ENCODE peak calls at places on chromosome 18, in six cellular contexts. R is psoas muscle; A is HCT116; V is stomach; N is right atrium auricular region; Y is naive thymus-derived CD4-positive, alpha-beta T cell. L is an unnamed sample. For H3K9me3, the result is how much of the 10 kb centered on the place peaks cover.

GRCh38 chr18:657998-658946 is 819 bp downstream of the TYMS start:
- DNase-seq in R (peak), A (peak), V (peak), N (peak), Y (peak), L (peak)

GRCh38 chr18:79625924-79626561 is 53.6 kb upstream of the CTDP1 start:
- DNase-seq in R (no peak), A (no peak), V (no peak), N (no peak), Y (no peak), L (no peak)

GRCh38 chr18:41545091-41545888 is 409.7 kb upstream of the PIK3C3 start:
- DNase-seq in R (no peak), A (no peak), V (no peak), N (no peak), Y (no peak), L (no peak)

GRCh38 chr18:69882965-69883668 is 64.6 kb downstream of the CD226 start:
- DNase-seq in R (no peak), A (no peak), V (no peak), N (no peak), Y (no peak), L (no peak)

GRCh38 chr18:79095216-79095615 is 26.0 kb downstream of the ATP9B start:
- DNase-seq in R (no peak), A (no peak), V (no peak), N (no peak), Y (no peak), L (no peak)

GRCh38 chr18:59518705-59519104 is 159.6 kb upstream of the LMAN1 start:
- DNase-seq in R (no peak), A (no peak), V (no peak), N (no peak), Y (no peak), L (no peak)

GRCh38 chr18:26134110-26134509 is 441 bp downstream of the PSMA8 start:
- DNase-seq in R (no peak), A (no peak), V (no peak), N (no peak), Y (peak), L (no peak)

GRCh38 chr18:71442830-71443229 is 1101.3 kb downstream of the CBLN2 start:
- DNase-seq in R (no peak), A (no peak), V (no peak), N (no peak), Y (no peak), L (no peak)

GRCh38 chr18:24491882-24492281 is 31.4 kb downstream of the HRH4 start:
- DNase-seq in R (no peak), A (no peak), V (no peak), N (no peak), Y (no peak), L (no peak)

GRCh38 chr18:28439870-28440269 is 262.9 kb upstream of the CDH2 start:
- DNase-seq in R (no peak), A (no peak), V (no peak), N (no peak), Y (no peak), L (no peak)

GRCh38 chr18:70166668-70167067 is 38.8 kb downstream of the RTTN start:
- DNase-seq in R (no peak), A (no peak), V (no peak), N (no peak), Y (no peak), L (no peak)

GRCh38 chr18:3869848-3870247 is 419.9 kb downstream of the TGIF1 start:
- DNase-seq in R (no peak), A (peak), V (no peak), N (no peak), Y (no peak), L (no peak)

GRCh38 chr18:78937166-78937565 is 42.5 kb upstream of the SALL3 start:
- DNase-seq in R (no peak), A (no peak), V (no peak), N (no peak), Y (no peak), L (no peak)

GRCh38 chr18:32298289-32298688 is 108.5 kb downstream of the MEP1B start:
- DNase-seq in R (no peak), A (no peak), V (no peak), N (no peak), Y (no peak), L (no peak)

GRCh38 chr18:79926715-79927596 is 24.5 kb downstream of the SLC66A2 start:
- DNase-seq in R (no peak), A (no peak), V (peak), N (no peak), Y (no peak), L (peak)

GRCh38 chr18:6478111-6478510 is 63.4 kb upstream of the L3MBTL4 start:
- DNase-seq in R (no peak), A (no peak), V (no peak), N (no peak), Y (no peak), L (no peak)

GRCh38 chr18:21463718-21464117 is 136.8 kb downstream of the ESCO1 start:
- DNase-seq in R (no peak), A (no peak), V (no peak), N (no peak), Y (no peak), L (no peak)

GRCh38 chr18:32470136-32470712 is 458 bp downstream of the GAREM1 start:
- DNase-seq in R (peak), A (no peak), V (peak), N (no peak), Y (peak), L (peak)

DNA sequence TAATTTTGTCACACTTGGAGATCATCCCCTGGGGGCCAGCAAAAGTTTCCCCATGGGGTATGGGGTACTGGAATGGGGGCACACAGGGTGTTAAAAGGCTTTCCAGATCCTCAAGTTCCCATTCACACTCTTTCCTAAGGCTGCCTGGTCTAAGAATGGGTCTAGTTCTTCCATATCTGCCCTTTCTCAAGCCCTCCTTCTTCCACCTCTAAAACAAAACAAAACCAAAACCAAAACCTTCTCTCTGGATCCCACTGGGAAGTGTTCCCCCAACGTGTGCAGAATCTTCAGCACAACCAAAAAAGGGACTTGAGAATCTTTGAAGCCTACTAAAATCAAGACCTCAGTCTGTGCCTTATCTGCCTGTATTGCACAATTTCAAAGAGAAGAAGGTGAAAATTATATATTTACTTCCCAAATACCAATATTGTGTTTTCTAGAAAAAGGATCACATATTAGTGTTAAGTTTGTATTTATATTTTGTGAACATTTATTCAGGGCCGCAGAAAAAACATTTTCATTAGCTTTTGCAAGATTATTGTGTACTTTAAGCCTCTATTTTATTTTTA is 207.2 kb upstream of the TCF4 start:
- DNase-seq in R (no peak), A (no peak), V (no peak), N (no peak), Y (no peak), L (no peak)
- H3K9me3 ChIP-seq in R (under half), A (under half), V (under half), N (under half), Y (under half), L (under half)

GRCh38 chr18:50372743-50373142 is 2.1 kb upstream of the SKA1 start:
- DNase-seq in R (no peak), A (no peak), V (no peak), N (no peak), Y (no peak), L (no peak)

GRCh38 chr18:50374170-50374752 is 585 bp upstream of the SKA1 start:
- DNase-seq in R (no peak), A (no peak), V (no peak), N (no peak), Y (peak), L (no peak)

GRCh38 chr18:50377061-50377798 is 2.4 kb downstream of the SKA1 start:
- DNase-seq in R (no peak), A (no peak), V (no peak), N (no peak), Y (no peak), L (no peak)

GRCh38 chr18:50374753-50375391 is at the start of gene SKA1:
- DNase-seq in R (peak), A (peak), V (peak), N (peak), Y (peak), L (peak)

GRCh38 chr18:50373531-50373930 is 1.3 kb upstream of the SKA1 start:
- DNase-seq in R (no peak), A (no peak), V (no peak), N (no peak), Y (no peak), L (no peak)
- H3K27ac ChIP-seq in R (peak), A (no peak), V (peak), N (no peak), Y (no peak), L (no peak)

DNA sequence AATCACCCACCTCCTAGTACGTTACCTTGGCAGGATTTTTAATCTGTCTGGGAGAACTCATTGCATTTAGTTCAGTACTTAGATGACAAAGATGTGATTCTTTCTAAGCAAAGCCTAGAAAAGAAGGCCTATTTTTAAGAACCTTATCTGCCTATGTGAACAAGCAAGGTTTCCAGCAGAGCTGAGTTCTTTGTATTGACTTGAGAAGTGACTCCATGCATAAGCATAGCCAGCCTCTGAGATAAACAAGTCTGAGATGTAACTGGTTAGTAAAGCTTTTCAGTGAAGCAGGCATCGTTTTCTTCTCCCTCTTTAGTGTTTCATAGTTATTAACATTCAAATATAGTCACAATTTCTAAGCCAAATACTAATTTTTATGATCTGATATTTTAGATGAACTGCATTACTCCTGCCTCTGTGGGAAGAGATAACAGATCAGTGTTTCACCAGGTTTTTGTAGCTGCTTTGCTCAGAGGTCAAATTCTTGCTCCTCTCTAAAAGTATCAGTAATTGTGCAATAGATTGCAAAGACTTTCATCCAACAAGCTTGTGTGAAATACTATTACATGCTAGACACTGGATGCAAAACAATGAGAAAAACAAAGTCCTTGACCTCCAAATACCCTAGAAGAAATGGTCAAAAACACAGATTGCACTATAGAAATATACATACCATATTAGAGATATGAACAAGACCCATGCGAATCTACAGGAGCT is 107.8 kb downstream of the MBD2 start:
- DNase-seq in R (no peak), A (no peak), V (no peak), N (no peak), Y (no peak), L (no peak)
- H3K4me3 ChIP-seq in R (no peak), A (no peak), V (no peak), N (no peak), Y (no peak), L (no peak)

GRCh38 chr18:55544028-55544427 is 44.0 kb downstream of the TCF4 start:
- DNase-seq in R (no peak), A (no peak), V (no peak), N (no peak), Y (no peak), L (no peak)

GRCh38 chr18:55549474-55550104 is 38.4 kb downstream of the TCF4 start:
- DNase-seq in R (no peak), A (no peak), V (no peak), N (no peak), Y (no peak), L (no peak)

GRCh38 chr18:55547705-55548056 is 40.3 kb downstream of the TCF4 start:
- DNase-seq in R (no peak), A (no peak), V (no peak), N (no peak), Y (no peak), L (no peak)

GRCh38 chr18:55543130-55543704 is 44.8 kb downstream of the TCF4 start:
- DNase-seq in R (no peak), A (no peak), V (no peak), N (no peak), Y (no peak), L (no peak)

DNA sequence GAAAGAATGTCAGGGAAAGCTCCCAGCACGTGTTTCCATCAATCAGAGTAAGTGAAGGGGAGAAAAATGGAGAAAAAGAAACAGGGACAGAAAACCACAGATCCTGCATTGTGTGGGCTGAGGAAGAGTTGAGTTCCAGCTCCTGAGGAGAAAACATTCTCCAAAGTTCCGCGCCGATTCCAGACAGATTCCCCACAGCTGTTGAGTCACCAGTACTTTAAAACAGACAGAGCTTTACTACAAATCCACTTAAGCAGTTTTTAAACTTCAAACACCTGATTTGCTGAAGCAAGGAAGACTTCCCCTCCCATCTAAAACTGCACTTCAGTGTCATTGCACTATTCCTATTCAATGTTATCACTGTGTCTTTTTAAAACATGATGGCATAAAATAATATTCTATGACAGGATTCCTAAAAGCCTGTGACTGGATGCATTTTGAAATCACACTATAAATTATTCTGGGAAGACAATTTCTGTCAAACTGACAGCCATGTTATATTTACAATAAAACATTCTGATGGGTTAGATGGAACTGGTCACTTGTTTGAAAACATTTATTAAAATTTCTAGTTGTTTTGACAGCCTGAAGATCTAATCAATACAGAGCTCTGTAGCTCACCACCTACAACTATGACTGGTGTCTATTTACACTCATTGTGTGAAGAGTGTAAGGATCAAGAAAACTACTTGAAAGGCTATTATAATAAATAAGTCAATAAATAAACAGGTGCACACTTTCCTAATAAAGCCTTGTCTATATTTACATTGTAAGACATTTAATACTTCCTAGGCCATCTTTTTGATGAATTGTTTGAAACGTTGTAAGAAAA is 40.9 kb downstream of the TCF4 start:
- DNase-seq in R (no peak), A (no peak), V (no peak), N (peak), Y (no peak), L (no peak)
- H3K9me3 ChIP-seq in R (under half), A (under half), V (under half), N (under half), Y (under half), L (under half)

GRCh38 chr18:47953471-47953931 is 23.0 kb upstream of the SMAD2 start:
- DNase-seq in R (peak), A (no peak), V (no peak), N (peak), Y (peak), L (peak)
- H3K27ac ChIP-seq in R (peak), A (no peak), V (no peak), N (no peak), Y (no peak), L (no peak)

GRCh38 chr18:35732134-35732533 is 150.6 kb downstream of the GALNT1 start:
- DNase-seq in R (no peak), A (no peak), V (no peak), N (no peak), Y (no peak), L (peak)

GRCh38 chr18:35728676-35729075 is 147.1 kb downstream of the GALNT1 start:
- DNase-seq in R (no peak), A (no peak), V (no peak), N (no peak), Y (no peak), L (no peak)

GRCh38 chr18:35732652-35733051 is 151.1 kb downstream of the GALNT1 start:
- DNase-seq in R (no peak), A (no peak), V (no peak), N (no peak), Y (no peak), L (peak)

GRCh38 chr18:35730738-35731370 is 149.3 kb downstream of the GALNT1 start:
- DNase-seq in R (no peak), A (no peak), V (no peak), N (no peak), Y (no peak), L (no peak)

GRCh38 chr18:35729971-35730668 is 148.6 kb downstream of the GALNT1 start:
- DNase-seq in R (no peak), A (no peak), V (no peak), N (no peak), Y (no peak), L (no peak)
- H3K4me3 ChIP-seq in R (peak), A (no peak), V (no peak), N (no peak), Y (no peak), L (no peak)

GRCh38 chr18:44988821-44989587 is 308.3 kb downstream of the SETBP1 start:
- DNase-seq in R (no peak), A (no peak), V (no peak), N (no peak), Y (no peak), L (no peak)
- H3K9me3 ChIP-seq in R (under half), A (under half), V (under half), N (under half), Y (under half), L (under half)

GRCh38 chr18:13435596-13436333 is 217.2 kb downstream of the LDLRAD4 start:
- DNase-seq in R (peak), A (no peak), V (no peak), N (no peak), Y (no peak), L (no peak)

GRCh38 chr18:13437801-13438506 is 219.4 kb downstream of the LDLRAD4 start:
- DNase-seq in R (no peak), A (no peak), V (no peak), N (no peak), Y (peak), L (no peak)

GRCh38 chr18:13434854-13435253 is 216.3 kb downstream of the LDLRAD4 start:
- DNase-seq in R (no peak), A (no peak), V (no peak), N (no peak), Y (no peak), L (peak)

GRCh38 chr18:13437034-13437433 is 218.5 kb downstream of the LDLRAD4 start:
- DNase-seq in R (no peak), A (no peak), V (no peak), N (no peak), Y (no peak), L (no peak)

DNA sequence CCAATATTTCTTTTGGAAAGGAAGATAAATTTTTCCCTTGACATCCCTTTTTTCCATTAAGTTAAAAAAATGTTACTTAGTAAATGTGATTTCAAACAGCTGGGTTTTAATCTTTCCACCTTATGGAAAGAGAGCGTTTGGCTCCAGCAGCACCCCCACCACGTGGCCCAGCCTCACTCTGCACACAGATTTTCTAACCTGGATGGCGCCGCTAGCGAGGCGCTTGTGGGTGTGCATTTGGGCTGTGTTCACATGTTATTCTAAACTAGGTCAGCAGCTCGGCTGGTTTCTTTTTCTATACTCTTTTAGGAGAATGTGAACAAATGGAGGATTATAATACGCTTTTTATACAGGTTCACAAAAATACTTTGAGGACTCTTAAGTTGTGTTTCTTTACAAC is 218.0 kb downstream of the LDLRAD4 start:
- DNase-seq in R (no peak), A (no peak), V (no peak), N (no peak), Y (peak), L (no peak)
- H3K27ac ChIP-seq in R (peak), A (no peak), V (no peak), N (peak), Y (peak), L (no peak)

DNA sequence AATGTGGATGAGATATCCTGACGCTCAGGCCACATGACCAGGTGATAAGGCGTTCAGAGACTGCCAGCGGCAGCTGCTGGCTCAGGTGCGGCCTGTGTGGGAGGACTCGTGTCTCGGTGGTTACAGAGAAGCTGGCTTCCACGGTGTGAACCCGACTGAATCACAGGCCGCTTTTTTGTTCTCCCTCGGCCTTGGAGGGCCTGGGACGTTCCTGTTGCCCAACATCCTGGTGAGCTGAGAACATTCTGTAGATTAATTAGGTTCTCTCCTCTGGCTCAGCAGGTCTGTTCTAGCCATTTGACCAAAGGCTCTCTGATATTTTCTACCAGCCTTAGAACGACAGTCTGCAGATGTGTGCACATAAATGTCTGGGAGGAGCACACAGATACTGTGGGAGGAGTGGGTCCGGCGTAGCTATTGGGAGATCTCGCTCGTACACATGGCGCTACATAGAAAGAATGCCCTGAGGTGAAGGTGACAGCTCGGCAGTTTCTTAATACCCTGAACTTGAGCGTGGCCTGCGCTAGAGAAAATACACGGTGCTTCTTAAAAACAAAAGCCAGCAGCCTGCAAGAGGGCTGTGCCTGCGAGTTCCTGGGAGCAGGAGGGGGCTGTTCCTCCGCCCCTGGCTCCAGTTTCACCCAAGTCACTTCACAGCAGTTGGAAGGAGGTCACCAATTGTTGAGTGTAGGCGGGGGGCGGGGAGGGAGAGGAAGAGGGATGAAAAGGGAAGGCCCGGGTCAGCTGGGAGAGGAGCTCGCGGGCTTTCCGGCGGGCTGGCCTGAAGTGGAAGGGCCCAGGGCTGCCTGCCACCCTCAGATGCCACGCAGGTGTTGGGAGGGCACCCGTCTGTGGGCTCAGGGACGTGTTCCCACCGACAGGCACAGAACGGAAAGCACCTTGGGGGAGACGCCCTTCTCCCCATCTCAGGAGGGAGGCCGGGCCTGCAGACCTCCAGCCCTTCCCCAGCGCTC is 124.6 kb upstream of the ZNF516 start:
- DNase-seq in R (peak), A (no peak), V (peak), N (peak), Y (no peak), L (peak)
- H3K4me3 ChIP-seq in R (peak), A (no peak), V (peak), N (peak), Y (no peak), L (peak)

L was measured in right cardiac atrium.